ENCODE peak calls at places on chromosomes 1 and 21, in ten cellular contexts. M is neural progenitor cell, P is fibroblast of lung, Z is uterus, Q is heart right ventricle, V is lower lobe of right lung, J is PC-9, D is cardiac muscle cell, O is breast epithelium, F is thoracic aorta. E is an unnamed sample.

GRCh38 chr1:183877321-183877720 is 72.4 kb downstream of the RGL1 start:
- DNase-seq in P (peak; percentile 63), M (peak; percentile 36), V (peak; percentile 62), F (no peak), J (no peak), Q (peak; percentile 56), D (peak; percentile 86), Z (peak; percentile 74), O (peak; percentile 57), E (no peak)

GRCh38 chr1:178870944-178871343 is at the start of gene ANGPTL1:
- DNase-seq in Q (peak; percentile 12), O (no peak), J (no peak), D (peak; percentile 63), V (no peak), P (peak; percentile 64), Z (peak; percentile 29), F (no peak), M (peak; percentile 40), E (no peak)

GRCh38 chr1:53636621-53637171 is 102.3 kb downstream of the GLIS1 start:
- DNase-seq in P (no peak), Z (peak; percentile 5), O (peak; percentile 10), D (no peak), F (no peak), M (no peak), J (no peak), V (no peak), Q (no peak), E (no peak)

GRCh38 chr1:232902766-232903357 is 47.5 kb upstream of the NTPCR start:
- DNase-seq in P (no peak), Q (no peak), J (no peak), M (no peak), D (no peak), F (no peak), Z (no peak), V (no peak), O (no peak), E (no peak)

GRCh38 chr1:20695503-20695902 is 22.3 kb downstream of the KIF17 start:
- DNase-seq in V (no peak), Q (no peak), P (no peak), Z (no peak), D (no peak), J (no peak), O (no peak), F (no peak), M (no peak), E (no peak)

GRCh38 chr21:46109251-46110221 is 11.6 kb downstream of the COL6A2 start:
- DNase-seq in J (no peak), Z (no peak), O (peak; percentile 38), M (no peak), V (no peak), D (no peak), F (peak; percentile 0), Q (peak; percentile 2), P (no peak), E (no peak)

GRCh38 chr1:161133220-161133740 is 813 bp upstream of the DEDD start:
- DNase-seq in P (no peak), V (no peak), Z (no peak), F (no peak), J (no peak), O (no peak), M (no peak), D (no peak), Q (no peak), E (peak; percentile 30)

GRCh38 chr1:21855257-21856096 is 43.4 kb downstream of the LDLRAD2 start:
- DNase-seq in Z (no peak), D (no peak), J (peak; percentile 19), O (no peak), Q (no peak), F (no peak), P (no peak), V (no peak), M (no peak), E (peak; percentile 55)

GRCh38 chr1:98920441-98921110 is 84.1 kb downstream of the PLPPR5 start:
- DNase-seq in J (no peak), Z (no peak), V (no peak), D (peak; percentile 21), P (peak; percentile 52), O (no peak), F (no peak), Q (no peak), M (no peak), E (peak; percentile 45)

DNA sequence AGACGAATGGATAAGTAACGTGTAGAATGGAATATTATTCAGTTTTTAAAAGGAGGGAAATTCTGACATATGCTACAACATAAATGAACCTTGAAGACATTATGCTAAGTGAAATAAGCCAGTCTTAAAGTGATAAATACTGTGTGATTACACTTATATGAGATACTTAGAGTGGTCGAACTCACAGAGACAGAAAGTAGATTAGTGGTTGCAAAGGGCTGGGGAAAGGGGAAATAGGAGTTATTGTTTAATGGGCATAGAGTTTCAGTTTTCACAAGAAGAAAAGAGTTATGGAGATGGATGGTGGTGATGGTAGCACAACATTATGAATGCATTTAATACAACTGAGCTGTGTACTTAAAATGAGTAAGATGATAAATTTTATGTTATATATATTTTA is 14.7 kb upstream of the AHCYL1 start:
- DNase-seq in Z (no peak), F (no peak), M (no peak), D (no peak), V (no peak), P (no peak), J (no peak), Q (no peak), O (no peak), E (no peak)
- TF ChIP-seq CTCF in Z (no peak), F (no peak), M (no peak), D (no peak), V (no peak), P (no peak), J (no peak), Q (no peak), O (no peak), E (no peak)

DNA sequence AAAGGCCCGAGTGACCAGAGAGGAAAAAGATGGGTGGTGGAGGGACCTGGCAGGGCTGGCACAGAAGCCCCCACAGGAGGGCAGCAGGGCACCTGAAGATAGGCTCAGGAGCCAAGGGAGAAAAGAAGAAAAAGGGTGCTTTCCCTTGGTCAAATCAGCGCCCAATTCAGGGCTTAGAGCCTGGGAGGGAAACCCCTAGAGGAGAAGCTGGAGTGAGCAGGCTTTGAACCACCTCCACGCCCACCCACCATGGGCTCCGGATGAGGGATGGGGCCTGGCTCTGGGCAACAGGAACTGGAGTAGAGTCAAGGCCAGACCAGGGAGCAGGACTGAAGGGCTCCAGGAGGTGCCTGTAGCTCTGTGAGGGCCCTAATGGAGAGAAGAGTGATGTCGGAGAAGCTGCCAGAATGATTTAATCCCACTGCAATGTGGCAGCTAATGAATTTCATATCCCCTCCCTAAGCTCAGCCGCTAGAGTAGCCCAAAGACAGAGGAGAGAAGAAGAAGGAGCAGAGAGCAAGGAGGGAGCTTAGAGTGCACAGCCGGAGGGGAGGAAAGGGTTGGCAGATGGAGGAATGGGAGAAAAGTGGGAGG is 12.0 kb upstream of the PRELP start:
- DNase-seq in J (no peak), Z (peak; percentile 75), O (no peak), M (no peak), F (no peak), Q (no peak), D (peak; percentile 62), P (peak; percentile 60), V (no peak), E (no peak)
- H3K27ac ChIP-seq in J (no peak overlapping the region), Z (peak overlapping the region; percentile 91), O (peak overlapping the region; percentile 90), M (no peak overlapping the region), F (peak overlapping the region; percentile 92), Q (peak overlapping the region; percentile 40), D (no peak overlapping the region), P (peak overlapping the region; percentile 44), V (peak overlapping the region; percentile 78), E (no peak overlapping the region)

GRCh38 chr1:208631516-208631915 is 387.3 kb upstream of the PLXNA2 start:
- DNase-seq in J (no peak), Z (no peak), O (no peak), P (no peak), Q (no peak), V (no peak), D (no peak), M (peak; percentile 72), F (no peak), E (no peak)
- TF ChIP-seq CTCF in J (no peak), Z (no peak), O (no peak), P (no peak), Q (no peak), V (no peak), D (no peak), M (no peak), F (no peak), E (no peak)

GRCh38 chr1:84642776-84643175 is 47.5 kb downstream of the SSX2IP start:
- DNase-seq in D (no peak), O (no peak), P (no peak), Q (no peak), F (no peak), V (no peak), Z (no peak), J (no peak), M (no peak), E (no peak)

GRCh38 chr1:84644472-84644871 is 45.8 kb downstream of the SSX2IP start:
- DNase-seq in Q (no peak), O (no peak), Z (no peak), F (no peak), V (no peak), D (no peak), P (no peak), J (no peak), M (no peak), E (no peak)

GRCh38 chr1:84643183-84643582 is 47.1 kb downstream of the SSX2IP start:
- DNase-seq in V (no peak), F (no peak), Z (no peak), Q (no peak), P (no peak), M (no peak), D (no peak), J (no peak), O (no peak), E (no peak)
- H3K27ac ChIP-seq in V (no peak overlapping the region), F (no peak overlapping the region), Z (no peak overlapping the region), Q (no peak overlapping the region), P (no peak overlapping the region), M (no peak overlapping the region), D (peak overlapping the region; percentile 85), J (no peak overlapping the region), O (no peak overlapping the region), E (no peak overlapping the region)

GRCh38 chr1:212293579-212293978 is 8.4 kb downstream of the PPP2R5A start:
- DNase-seq in O (no peak), Q (no peak), V (no peak), D (peak; percentile 35), M (no peak), Z (no peak), J (no peak), F (no peak), P (peak; percentile 40), E (no peak)
- TF ChIP-seq CTCF in O (peak; percentile 12), Q (peak; percentile 21), V (peak; percentile 17), D (peak; percentile 21), M (peak; percentile 37), Z (peak; percentile 9), J (no peak), F (no peak), P (no peak), E (no peak)

DNA sequence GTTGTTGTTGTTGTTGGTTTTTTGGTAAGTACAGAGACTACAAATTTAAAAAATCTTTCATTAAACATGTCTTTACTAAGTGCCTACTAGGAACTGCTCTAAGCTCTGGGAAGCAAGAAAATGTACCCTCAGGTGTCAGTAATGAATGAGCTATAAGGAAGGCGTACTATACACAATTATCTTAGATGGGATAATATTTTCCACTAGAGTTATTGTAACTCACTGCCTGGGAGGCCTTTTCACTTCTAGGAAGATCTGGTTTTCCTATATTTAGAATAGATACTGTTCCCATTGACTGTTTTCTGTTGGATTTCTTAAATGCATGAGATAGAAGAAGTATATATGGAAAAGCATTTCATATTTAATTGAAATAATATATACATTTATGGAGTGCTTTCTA is 19.6 kb downstream of the CLIC4 start:
- DNase-seq in V (no peak), M (no peak), F (no peak), D (no peak), P (no peak), Q (no peak), O (no peak), Z (no peak), J (no peak), E (no peak)
- H3K27ac ChIP-seq in V (peak overlapping the region; percentile 31), M (no peak overlapping the region), F (no peak overlapping the region), D (peak overlapping the region; percentile 81), P (no peak overlapping the region), Q (peak overlapping the region; percentile 59), O (peak overlapping the region; percentile 30), Z (peak overlapping the region; percentile 64), J (no peak overlapping the region), E (no peak overlapping the region)